ENCODE peak calls at places on chromosomes 6 and 20, in eight cellular contexts. B is OCI-LY7, M is epithelial cell of esophagus, P is endodermal cell, U is heart right ventricle, Y is GM06990, D is Calu3, S is astrocyte. Z is an unnamed sample.

GRCh38 chr20:20096421-20096820 is 44.1 kb downstream of the CFAP61 start:
- DNase-seq in P (no peak), U (no peak), S (no peak), B (no peak), D (no peak), M (no peak), Y (no peak), Z (no peak)

GRCh38 chr6:52574709-52575489 is 2.0 kb downstream of the TRAM2 start:
- DNase-seq in M (no peak), D (no peak), U (no peak), B (no peak), Y (no peak), S (no peak), P (no peak), Z (peak)

GRCh38 chr6:16576391-16577368 is 184.6 kb downstream of the ATXN1 start:
- DNase-seq in D (peak), P (no peak), U (no peak), S (no peak), M (peak), Y (peak), B (no peak), Z (peak)

GRCh38 chr20:29873946-29874345 is 1383.5 kb upstream of the DEFB115 start:
- DNase-seq in B (peak), D (peak), U (peak), M (peak), S (peak), Y (peak), P (peak), Z (peak)

GRCh38 chr6:135506270-135506997 is 8.9 kb upstream of the AHI1 start:
- DNase-seq in Y (peak), S (peak), U (no peak), P (no peak), M (peak), D (peak), B (peak), Z (peak)

GRCh38 chr6:139940741-139941712 is 566.6 kb upstream of the CITED2 start:
- DNase-seq in D (no peak), M (peak), Y (no peak), P (no peak), B (no peak), U (no peak), S (peak), Z (no peak)

GRCh38 chr6:4760773-4761172 is 15.4 kb upstream of the CDYL start:
- DNase-seq in U (no peak), P (no peak), B (no peak), S (no peak), M (no peak), D (no peak), Y (no peak), Z (no peak)

GRCh38 chr6:14017626-14018475 is 93.1 kb downstream of the RNF182 start:
- DNase-seq in B (no peak), Y (no peak), U (no peak), S (no peak), D (no peak), M (no peak), P (peak), Z (no peak)

GRCh38 chr20:38127011-38127621 is 38.0 kb downstream of the TGM2 start:
- DNase-seq in S (peak), U (no peak), Y (no peak), P (peak), M (peak), B (no peak), D (peak), Z (no peak)

GRCh38 chr6:16276991-16277981 is 38.9 kb downstream of the GMPR start:
- DNase-seq in S (peak), Y (no peak), D (peak), B (peak), U (peak), P (peak), M (peak), Z (no peak)

GRCh38 chr6:12924911-12925310 is 208.3 kb downstream of the PHACTR1 start:
- DNase-seq in B (no peak), M (no peak), Y (no peak), P (no peak), S (no peak), U (no peak), D (no peak), Z (no peak)

GRCh38 chr6:842141-842540 is 149.2 kb upstream of the EXOC2 start:
- DNase-seq in D (no peak), U (no peak), M (no peak), B (no peak), Y (no peak), P (no peak), S (no peak), Z (no peak)

GRCh38 chr6:53359843-53360834 is 11.4 kb upstream of the ELOVL5 start:
- DNase-seq in D (no peak), S (peak), U (no peak), Y (no peak), B (peak), M (no peak), P (no peak), Z (peak)

GRCh38 chr6:44567406-44567805 is 179.9 kb downstream of the CDC5L start:
- DNase-seq in P (peak), M (no peak), Y (no peak), S (peak), B (no peak), D (no peak), U (no peak), Z (no peak)

GRCh38 chr20:23269954-23270353 is 80.6 kb upstream of the NXT1 start:
- DNase-seq in D (no peak), B (no peak), P (peak), M (no peak), Y (no peak), S (no peak), U (no peak), Z (no peak)

GRCh38 chr6:139323511-139324445 is 32.0 kb upstream of the TXLNB start:
- DNase-seq in Y (peak), B (peak), P (peak), D (no peak), M (no peak), S (peak), U (peak), Z (peak)

GRCh38 chr6:25927721-25928359 is 2.7 kb downstream of the SLC17A2 start:
- DNase-seq in B (no peak), Y (no peak), P (no peak), D (no peak), S (peak), U (no peak), M (no peak), Z (no peak)

GRCh38 chr6:7264686-7265384 is 48.2 kb downstream of the SSR1 start:
- DNase-seq in P (no peak), B (no peak), D (no peak), U (no peak), S (no peak), M (no peak), Y (no peak), Z (no peak)

GRCh38 chr6:155436981-155437749 is 18.5 kb downstream of the NOX3 start:
- DNase-seq in B (no peak), S (no peak), U (no peak), Y (no peak), M (no peak), P (no peak), D (no peak), Z (no peak)

GRCh38 chr6:18371576-18371975 is 15.6 kb upstream of the RNF144B start:
- DNase-seq in P (no peak), D (no peak), B (no peak), S (no peak), U (no peak), Y (no peak), M (no peak), Z (no peak)

GRCh38 chr20:52965380-52965779 is 6.8 kb upstream of the TSHZ2 start:
- DNase-seq in B (no peak), P (no peak), Y (no peak), U (no peak), D (no peak), M (no peak), S (no peak), Z (no peak)

GRCh38 chr6:140806431-140806830 is 1326.3 kb upstream of the GJE1 start:
- DNase-seq in M (no peak), B (no peak), S (peak), P (no peak), Y (no peak), U (no peak), D (no peak), Z (no peak)

GRCh38 chr6:125258651-125259353 is 43.0 kb downstream of the HDDC2 start:
- DNase-seq in Y (no peak), U (no peak), D (no peak), M (no peak), B (no peak), S (peak), P (no peak), Z (no peak)

GRCh38 chr20:48990467-48990866 is 55.6 kb upstream of the CSE1L start:
- DNase-seq in D (no peak), P (no peak), M (no peak), U (no peak), S (no peak), B (no peak), Y (no peak), Z (no peak)

GRCh38 chr20:44401052-44401769 is 45.7 kb downstream of the HNF4A start:
- DNase-seq in B (no peak), U (no peak), Y (no peak), D (peak), M (no peak), S (no peak), P (peak), Z (no peak)

GRCh38 chr6:144351741-144352140 is 66.6 kb downstream of the UTRN start:
- DNase-seq in U (no peak), P (no peak), B (no peak), S (peak), Y (no peak), D (no peak), M (no peak), Z (no peak)

GRCh38 chr6:156174026-156174880 is 602.9 kb upstream of the ARID1B start:
- DNase-seq in P (no peak), M (no peak), U (no peak), S (no peak), B (no peak), D (no peak), Y (no peak), Z (no peak)

GRCh38 chr20:8161262-8162071 is 29.4 kb downstream of the PLCB1 start:
- DNase-seq in P (no peak), U (no peak), Y (peak), S (no peak), M (peak), D (no peak), B (no peak), Z (no peak)

GRCh38 chr6:151963001-151963400 is 155.5 kb downstream of the ESR1 start:
- DNase-seq in D (no peak), M (no peak), Y (no peak), B (no peak), P (no peak), S (no peak), U (no peak), Z (no peak)

GRCh38 chr6:19845271-19846046 is 8.3 kb downstream of the ID4 start:
- DNase-seq in Y (no peak), B (no peak), P (no peak), S (peak), D (no peak), M (no peak), U (no peak), Z (no peak)

GRCh38 chr6:43383021-43383667 is 13.7 kb upstream of the ZNF318 start:
- DNase-seq in U (no peak), D (no peak), M (peak), P (no peak), Y (no peak), S (peak), B (no peak), Z (no peak)

GRCh38 chr20:17657079-17657825 is 24.8 kb downstream of the RRBP1 start:
- DNase-seq in U (no peak), M (no peak), B (no peak), Y (no peak), P (no peak), D (no peak), S (no peak), Z (no peak)

GRCh38 chr6:112502348-112503130 is 155.4 kb downstream of the RFPL4B start:
- DNase-seq in M (no peak), U (no peak), Y (no peak), D (no peak), P (no peak), S (peak), B (no peak), Z (no peak)

GRCh38 chr6:29984992-29985391 is 42.7 kb downstream of the HLA-A start:
- DNase-seq in M (no peak), B (no peak), P (no peak), U (no peak), S (no peak), Y (no peak), D (no peak), Z (no peak)

GRCh38 chr6:26216886-26217713 is 129.9 kb downstream of the HFE start:
- DNase-seq in B (peak), P (peak), S (peak), M (peak), D (peak), Y (peak), U (peak), Z (peak)

GRCh38 chr20:38671186-38671585 is 53.1 kb upstream of the SLC32A1 start:
- DNase-seq in B (no peak), Y (no peak), U (no peak), M (no peak), P (peak), D (no peak), S (no peak), Z (no peak)

GRCh38 chr20:62422636-62423325 is 4.6 kb downstream of the RBBP8NL start:
- DNase-seq in B (no peak), S (no peak), Y (no peak), M (no peak), P (no peak), D (no peak), U (no peak), Z (no peak)

GRCh38 chr6:159008656-159009288 is 8.8 kb upstream of the RSPH3 start:
- DNase-seq in P (no peak), U (no peak), Y (peak), S (peak), M (peak), D (no peak), B (peak), Z (peak)
- TF ChIP-seq CTCF in P (peak), U (peak), Y (peak), S (peak), M (peak), D (no peak), B (peak), Z (peak)

DNA sequence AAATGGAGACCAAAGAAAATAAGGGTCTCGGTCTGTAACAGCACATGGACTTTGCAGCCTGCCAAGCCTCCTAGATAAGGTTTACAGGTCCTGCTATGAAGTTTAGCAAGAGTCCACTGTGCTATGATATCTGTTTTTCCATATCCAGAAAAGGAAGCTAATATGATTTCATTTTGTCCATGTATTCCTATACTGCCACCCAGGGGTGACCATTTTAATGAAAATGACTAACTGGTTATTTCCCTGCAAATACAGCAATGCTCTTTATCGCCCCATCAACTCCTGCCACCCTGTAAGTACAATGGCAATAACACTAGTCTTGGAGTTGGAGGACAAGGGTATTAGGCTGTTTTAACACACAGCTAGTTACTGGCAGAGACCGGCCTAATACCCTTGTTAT is 115.2 kb upstream of the GLP1R start:
- DNase-seq in P (no peak), U (no peak), M (peak), S (no peak), D (peak), Y (no peak), B (no peak), Z (no peak)
- TF ChIP-seq CTCF in P (no peak), U (peak), M (peak), S (peak), D (peak), Y (peak), B (peak), Z (peak)

GRCh38 chr20:24980321-24981053 is 12.1 kb downstream of the APMAP start:
- DNase-seq in P (peak), S (no peak), Y (no peak), M (no peak), B (no peak), D (no peak), U (no peak), Z (no peak)

GRCh38 chr20:24978493-24978892 is 14.1 kb downstream of the APMAP start:
- DNase-seq in M (no peak), B (no peak), U (no peak), Y (no peak), D (no peak), P (peak), S (no peak), Z (no peak)

GRCh38 chr20:24979036-24979960 is 13.3 kb downstream of the APMAP start:
- DNase-seq in D (no peak), P (peak), B (no peak), S (no peak), M (no peak), U (no peak), Y (no peak), Z (no peak)

GRCh38 chr20:24977797-24978196 is 14.8 kb downstream of the APMAP start:
- DNase-seq in P (no peak), Y (no peak), D (no peak), U (no peak), B (no peak), M (no peak), S (no peak), Z (no peak)

GRCh38 chr20:24977336-24977735 is 15.2 kb downstream of the APMAP start:
- DNase-seq in S (no peak), D (no peak), P (peak), M (no peak), B (no peak), U (no peak), Y (no peak), Z (no peak)
- TF ChIP-seq CTCF in S (no peak), D (no peak), P (no peak), M (no peak), B (no peak), U (no peak), Y (no peak), Z (no peak)

DNA sequence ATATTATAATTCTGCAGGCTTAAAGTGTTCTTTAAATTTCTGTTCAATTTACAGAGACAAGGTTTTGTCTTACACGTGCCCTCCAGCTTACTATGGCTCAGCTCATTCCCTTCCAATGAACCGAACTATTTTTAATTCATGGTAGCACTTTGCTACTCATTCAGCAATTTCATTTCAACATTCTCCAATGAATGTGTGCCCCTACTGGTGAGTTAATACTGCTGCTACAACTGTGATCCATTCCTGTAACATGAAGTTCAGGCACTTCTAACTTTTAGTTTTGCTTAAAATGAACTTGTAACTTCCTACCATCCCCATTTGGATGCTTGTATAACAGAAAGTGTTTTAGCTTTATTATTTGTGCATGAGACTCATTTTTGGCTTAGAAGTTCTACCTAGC is 99.7 kb downstream of the F13A1 start:
- DNase-seq in Y (no peak), P (no peak), B (peak), M (no peak), D (no peak), S (no peak), U (no peak), Z (no peak)
- TF ChIP-seq CTCF in Y (peak), P (peak), B (peak), M (peak), D (no peak), S (peak), U (peak), Z (peak)

Z was measured in GM13977.